ENCODE peak calls at places on chromosomes 7 and 10, in eight cellular contexts. S is colonic mucosa, Z is fibroblast of villous mesenchyme, Q is DMS153, L is HCT116, R is dermis microvascular lymphatic vessel endothelial cell, D is HEK293T, U is Panc1. Y is an unnamed sample.

GRCh38 chr7:1547777-1548437 is 8.1 kb downstream of the TMEM184A start:
- DNase-seq in S (no peak), Z (no peak), Q (no peak), L (no peak), R (no peak), D (no peak), U (no peak), Y (no peak)

GRCh38 chr10:102595914-102596313 is 48.4 kb upstream of the TRIM8 start:
- DNase-seq in S (no peak), Z (no peak), Q (no peak), L (no peak), R (no peak), D (no peak), U (no peak), Y (peak; percentile 7)

GRCh38 chr7:149216402-149216801 is 21.1 kb downstream of the ZNF282 start:
- DNase-seq in S (no peak), Z (no peak), Q (no peak), L (no peak), R (no peak), D (no peak), U (no peak), Y (no peak)

GRCh38 chr7:158424531-158424930 is 163.1 kb downstream of the PTPRN2 start:
- DNase-seq in S (no peak), Z (no peak), Q (no peak), L (no peak), R (no peak), D (no peak), U (no peak), Y (no peak)

GRCh38 chr7:138887085-138887705 is 89.2 kb upstream of the ATP6V0A4 start:
- DNase-seq in S (no peak), Z (no peak), Q (no peak), L (no peak), R (no peak), D (no peak), U (no peak), Y (no peak)

GRCh38 chr10:84540617-84541288 is 212.4 kb downstream of the CCSER2 start:
- DNase-seq in S (peak; percentile 66), Z (peak; percentile 45), Q (no peak), L (no peak), R (no peak), D (peak; percentile 78), U (no peak), Y (peak; percentile 18)

GRCh38 chr7:113113912-113114311 is 4.4 kb downstream of the SMIM30 start:
- DNase-seq in S (no peak), Z (no peak), Q (no peak), L (no peak), R (no peak), D (peak; percentile 14), U (no peak), Y (peak; percentile 29)

GRCh38 chr10:114315566-114316420 is 76.7 kb downstream of the VWA2 start:
- DNase-seq in S (no peak), Z (no peak), Q (no peak), L (no peak), R (no peak), D (no peak), U (no peak), Y (no peak)

GRCh38 chr7:136102881-136103280 is 125.7 kb upstream of the MTPN start:
- DNase-seq in S (no peak), Z (no peak), Q (no peak), L (no peak), R (no peak), D (no peak), U (no peak), Y (peak; percentile 37)

GRCh38 chr7:29929018-29929807 is 60.4 kb downstream of the SCRN1 start:
- DNase-seq in S (no peak), Z (no peak), Q (no peak), L (no peak), R (no peak), D (no peak), U (no peak), Y (no peak)

GRCh38 chr10:96512997-96513685 is 585 bp downstream of the TLL2 start:
- DNase-seq in S (peak; percentile 24), Z (peak; percentile 33), Q (no peak), L (no peak), R (no peak), D (peak; percentile 14), U (no peak), Y (no peak)

GRCh38 chr7:77239471-77239870 is 39.9 kb upstream of the FGL2 start:
- DNase-seq in S (no peak), Z (no peak), Q (no peak), L (no peak), R (no peak), D (no peak), U (no peak), Y (no peak)

GRCh38 chr10:124420254-124420653 is 1.5 kb upstream of the OAT start:
- DNase-seq in S (peak; percentile 36), Z (no peak), Q (no peak), L (no peak), R (no peak), D (no peak), U (no peak), Y (no peak)

GRCh38 chr10:23358357-23358756 is 13.8 kb upstream of the C10orf67 start:
- DNase-seq in S (no peak), Z (peak; percentile 44), Q (no peak), L (no peak), R (no peak), D (no peak), U (no peak), Y (no peak)

GRCh38 chr7:98913026-98913425 is 34.7 kb downstream of the TRRAP start:
- DNase-seq in S (no peak), Z (no peak), Q (no peak), L (no peak), R (no peak), D (no peak), U (no peak), Y (peak; percentile 15)

GRCh38 chr7:42566981-42567510 is 330.0 kb upstream of the GLI3 start:
- DNase-seq in S (no peak), Z (peak; percentile 28), Q (no peak), L (no peak), R (no peak), D (no peak), U (no peak), Y (peak; percentile 75)

GRCh38 chr10:86657396-86658011 is 3.2 kb downstream of the OPN4 start:
- DNase-seq in S (no peak), Z (no peak), Q (no peak), L (no peak), R (no peak), D (no peak), U (no peak), Y (no peak)

GRCh38 chr7:105487559-105488218 is 34.4 kb downstream of the PUS7 start:
- DNase-seq in S (no peak), Z (peak; percentile 86), Q (peak; percentile 18), L (no peak), R (peak; percentile 99), D (peak; percentile 10), U (peak; percentile 55), Y (peak; percentile 76)

GRCh38 chr7:41624818-41625217 is 78.1 kb downstream of the INHBA start:
- DNase-seq in S (no peak), Z (peak; percentile 65), Q (no peak), L (no peak), R (no peak), D (no peak), U (no peak), Y (peak; percentile 41)

GRCh38 chr7:85004402-85004801 is 182.5 kb downstream of the SEMA3D start:
- DNase-seq in S (no peak), Z (peak; percentile 48), Q (no peak), L (no peak), R (no peak), D (peak; percentile 55), U (peak; percentile 52), Y (no peak)

GRCh38 chr7:75534727-75535307 is 42.7 kb downstream of the SPDYE5 start:
- DNase-seq in S (no peak), Z (peak; percentile 85), Q (no peak), L (no peak), R (no peak), D (no peak), U (peak; percentile 17), Y (peak; percentile 14)

GRCh38 chr10:74824184-74825032 is 2.0 kb upstream of the KAT6B start:
- DNase-seq in S (no peak), Z (no peak), Q (no peak), L (no peak), R (no peak), D (no peak), U (no peak), Y (no peak)

GRCh38 chr10:24973163-24973562 is 20.8 kb upstream of the PRTFDC1 start:
- DNase-seq in S (no peak), Z (no peak), Q (no peak), L (no peak), R (no peak), D (no peak), U (no peak), Y (no peak)

GRCh38 chr7:70634610-70635068 is 497.3 kb upstream of the GALNT17 start:
- DNase-seq in S (no peak), Z (peak; percentile 6), Q (no peak), L (no peak), R (no peak), D (no peak), U (no peak), Y (peak; percentile 30)

GRCh38 chr7:155477469-155477868 is 19.5 kb downstream of the EN2 start:
- DNase-seq in S (no peak), Z (no peak), Q (no peak), L (no peak), R (no peak), D (no peak), U (no peak), Y (no peak)

GRCh38 chr10:97676770-97677581 is 10.1 kb downstream of the AVPI1 start:
- DNase-seq in S (no peak), Z (peak; percentile 64), Q (peak; percentile 24), L (no peak), R (peak; percentile 24), D (peak; percentile 82), U (peak; percentile 35), Y (peak; percentile 65)

GRCh38 chr7:101565601-101566209 is 63.4 kb downstream of the MYL10 start:
- DNase-seq in S (no peak), Z (no peak), Q (no peak), L (no peak), R (no peak), D (no peak), U (no peak), Y (no peak)

GRCh38 chr10:73840403-73841301 is 29.3 kb upstream of the NDST2 start:
- DNase-seq in S (no peak), Z (no peak), Q (no peak), L (no peak), R (no peak), D (no peak), U (no peak), Y (no peak)

GRCh38 chr10:109429956-109430760 is 493.2 kb downstream of the XPNPEP1 start:
- DNase-seq in S (no peak), Z (peak; percentile 62), Q (no peak), L (no peak), R (no peak), D (no peak), U (no peak), Y (peak; percentile 12)

GRCh38 chr7:90599038-90599437 is 2.9 kb downstream of the CDK14 start:
- DNase-seq in S (no peak), Z (peak; percentile 83), Q (no peak), L (no peak), R (no peak), D (no peak), U (no peak), Y (no peak)

GRCh38 chr10:131547129-131547799 is 235.7 kb upstream of the TCERG1L start:
- DNase-seq in S (no peak), Z (no peak), Q (no peak), L (no peak), R (no peak), D (no peak), U (no peak), Y (no peak)

GRCh38 chr10:50511512-50512213 is 112.1 kb downstream of the SGMS1 start:
- DNase-seq in S (no peak), Z (peak; percentile 45), Q (no peak), L (peak; percentile 47), R (no peak), D (no peak), U (no peak), Y (peak; percentile 79)

GRCh38 chr7:55514546-55515265 is 57.6 kb downstream of the VOPP1 start:
- DNase-seq in S (no peak), Z (no peak), Q (no peak), L (no peak), R (no peak), D (no peak), U (no peak), Y (no peak)

GRCh38 chr10:70751356-70751755 is 33.8 kb downstream of the TBATA start:
- DNase-seq in S (no peak), Z (no peak), Q (no peak), L (no peak), R (no peak), D (no peak), U (no peak), Y (no peak)